ENCODE peak calls at places on chromosome 16, in eight cellular contexts. U, C, Q, L, M, F, X and S are unnamed samples.

GRCh38 chr16:80294172-80294571 is 246.6 kb upstream of the DYNLRB2 start:
- DNase-seq in U (no peak), X (no peak), M (no peak), F (no peak), Q (peak; percentile 19), C (no peak), L (no peak), S (no peak)

GRCh38 chr16:5188318-5189025 is 90.9 kb upstream of the EEF2KMT start:
- DNase-seq in X (no peak), U (no peak), F (no peak), C (no peak), L (no peak), Q (no peak), M (no peak), S (no peak)

GRCh38 chr16:67249762-67250327 is 1.1 kb downstream of the SLC9A5 start:
- DNase-seq in U (no peak), M (no peak), C (no peak), Q (no peak), L (no peak), F (no peak), X (no peak), S (no peak)

GRCh38 chr16:73126453-73126853 is 78.5 kb upstream of the ZFHX3 start:
- DNase-seq in F (peak; percentile 12), U (no peak), C (no peak), X (peak; percentile 42), L (no peak), Q (no peak), M (no peak), S (no peak)

GRCh38 chr16:57998484-57998883 is 2.0 kb downstream of the ZNF319 start:
- DNase-seq in M (peak; percentile 32), X (no peak), C (peak; percentile 82), L (no peak), F (no peak), Q (peak; percentile 54), U (no peak), S (peak; percentile 57)

GRCh38 chr16:11308493-11309283 is 27.6 kb upstream of the PRM1 start:
- DNase-seq in L (no peak), U (no peak), F (no peak), M (no peak), Q (no peak), X (no peak), C (peak; percentile 80), S (peak; percentile 52)

GRCh38 chr16:72561-73537 is at the start of gene RHBDF1:
- DNase-seq in U (no peak), C (peak; percentile 77), M (no peak), Q (peak; percentile 71), X (no peak), F (no peak), L (no peak), S (peak; percentile 73)

GRCh38 chr16:88334517-88335149 is 48.1 kb upstream of the ZNF469 start:
- DNase-seq in L (no peak), U (no peak), Q (no peak), M (no peak), F (no peak), C (no peak), X (no peak), S (no peak)

GRCh38 chr16:4309102-4309832 is 6.6 kb upstream of the GLIS2 start:
- DNase-seq in C (no peak), Q (no peak), M (no peak), L (no peak), X (no peak), F (no peak), U (no peak), S (no peak)

GRCh38 chr16:66477028-66477515 is 50.0 kb downstream of the BEAN1 start:
- DNase-seq in M (no peak), F (no peak), Q (no peak), C (no peak), U (no peak), X (no peak), L (no peak), S (no peak)

GRCh38 chr16:48542020-48542473 is 67.9 kb downstream of the N4BP1 start:
- DNase-seq in U (peak; percentile 80), M (no peak), L (no peak), F (peak; percentile 56), C (no peak), Q (peak; percentile 28), X (peak; percentile 52), S (peak; percentile 48)

GRCh38 chr16:85243312-85243711 is 131.0 kb upstream of the CIBAR2 start:
- DNase-seq in M (no peak), F (no peak), Q (no peak), L (no peak), C (no peak), U (no peak), X (no peak), S (no peak)

GRCh38 chr16:1823821-1824220 is 2.8 kb downstream of the HAGH start:
- DNase-seq in F (peak; percentile 39), U (peak; percentile 1), C (no peak), Q (peak; percentile 54), M (no peak), X (peak; percentile 20), L (no peak), S (no peak)

GRCh38 chr16:10386517-10387377 is 886 bp downstream of the ATF7IP2 start:
- DNase-seq in X (no peak), C (no peak), U (no peak), Q (no peak), F (peak; percentile 35), M (no peak), L (no peak), S (no peak)

GRCh38 chr16:52439171-52439701 is 107.7 kb downstream of the TOX3 start:
- DNase-seq in Q (no peak), M (no peak), L (no peak), U (no peak), F (no peak), C (no peak), X (no peak), S (no peak)

GRCh38 chr16:10988164-10988803 is 43.9 kb downstream of the CLEC16A start:
- DNase-seq in X (no peak), C (no peak), L (no peak), F (no peak), Q (no peak), M (no peak), U (no peak), S (no peak)

GRCh38 chr16:89257281-89257731 is 39.8 kb downstream of the ZNF778 start:
- DNase-seq in U (no peak), F (no peak), X (no peak), M (no peak), Q (peak; percentile 37), L (no peak), C (no peak), S (no peak)

GRCh38 chr16:57603110-57604024 is 25.1 kb upstream of the ADGRG1 start:
- DNase-seq in X (no peak), F (no peak), M (no peak), C (no peak), U (no peak), Q (no peak), L (no peak), S (no peak)

GRCh38 chr16:86211265-86211664 is 299.1 kb upstream of the FOXF1 start:
- DNase-seq in X (no peak), M (no peak), F (no peak), U (no peak), C (no peak), L (no peak), Q (no peak), S (no peak)

GRCh38 chr16:379961-380836 is 1.6 kb downstream of the PGAP6 start:
- DNase-seq in C (no peak), M (no peak), X (no peak), Q (no peak), L (no peak), F (no peak), U (no peak), S (no peak)

GRCh38 chr16:2686912-2687507 is 4.7 kb downstream of the KCTD5 start:
- DNase-seq in M (no peak), Q (no peak), X (no peak), U (peak; percentile 25), L (no peak), C (peak; percentile 79), F (no peak), S (peak; percentile 66)

GRCh38 chr16:50067290-50067853 is 1.6 kb downstream of the HEATR3 start:
- DNase-seq in M (peak; percentile 12), C (no peak), F (peak; percentile 66), X (no peak), Q (peak; percentile 37), U (no peak), L (no peak), S (no peak)

GRCh38 chr16:50831751-50832150 is 89.9 kb downstream of the CYLD start:
- DNase-seq in F (no peak), M (no peak), C (no peak), U (no peak), Q (no peak), X (no peak), L (no peak), S (no peak)

GRCh38 chr16:17105239-17105721 is 365.5 kb downstream of the XYLT1 start:
- DNase-seq in F (peak; percentile 2), Q (peak; percentile 37), L (no peak), X (no peak), C (no peak), U (no peak), M (no peak), S (no peak)

GRCh38 chr16:17302213-17302612 is 168.5 kb downstream of the XYLT1 start:
- DNase-seq in M (no peak), X (no peak), C (no peak), L (no peak), Q (no peak), U (no peak), F (no peak), S (no peak)

GRCh38 chr16:740764-741505 is at the start of gene CIAO3:
- DNase-seq in F (peak; percentile 87), X (peak; percentile 80), C (peak; percentile 93), L (peak; percentile 63), U (peak; percentile 85), Q (peak; percentile 94), M (peak; percentile 88), S (peak; percentile 91)

GRCh38 chr16:85750021-85750826 is 672 bp downstream of the C16orf74 start:
- DNase-seq in F (no peak), U (no peak), M (no peak), L (no peak), C (peak; percentile 78), Q (peak; percentile 70), X (no peak), S (peak; percentile 66)

GRCh38 chr16:23691483-23692189 is 12.9 kb downstream of the PLK1 start:
- DNase-seq in F (peak; percentile 17), L (no peak), C (no peak), U (no peak), M (no peak), Q (no peak), X (no peak), S (no peak)

GRCh38 chr16:81018496-81018895 is 11.5 kb downstream of the CENPN start:
- DNase-seq in C (no peak), Q (no peak), L (no peak), M (no peak), F (no peak), U (peak; percentile 81), X (no peak), S (no peak)

GRCh38 chr16:56301391-56301850 is 110.1 kb downstream of the GNAO1 start:
- DNase-seq in M (no peak), C (no peak), F (peak; percentile 45), Q (peak; percentile 66), U (peak; percentile 56), L (no peak), X (peak; percentile 55), S (no peak)

GRCh38 chr16:57619606-57620315 is 8.7 kb upstream of the ADGRG1 start:
- DNase-seq in Q (no peak), F (no peak), M (no peak), C (peak; percentile 91), L (no peak), X (no peak), U (no peak), S (peak; percentile 83)

GRCh38 chr16:19885456-19886060 is 910 bp upstream of the GPRC5B start:
- DNase-seq in U (no peak), F (no peak), M (no peak), L (peak; percentile 74), X (no peak), Q (no peak), C (no peak), S (peak; percentile 9)